ENCODE peak calls at places on chromosomes 5 and 9, in eight cellular contexts. I is Calu3, R is brain microvascular endothelial cell, X is fibroblast of villous mesenchyme, D is stomach, T is sigmoid colon, J is AG04450, C is heart left ventricle. V is an unnamed sample.

GRCh38 chr9:113623851-113624485 is 160.4 kb downstream of the RGS3 start:
- DNase-seq in I (no peak), R (no peak), X (no peak), D (no peak), T (no peak), J (no peak), C (no peak), V (no peak)

GRCh38 chr9:114437401-114437893 is 49.7 kb upstream of the AKNA start:
- DNase-seq in I (no peak), R (no peak), X (no peak), D (no peak), T (no peak), J (no peak), C (no peak), V (no peak)

GRCh38 chr9:76082062-76082461 is 191.6 kb downstream of the PCSK5 start:
- DNase-seq in I (no peak), R (no peak), X (no peak), D (no peak), T (no peak), J (no peak), C (no peak), V (no peak)

GRCh38 chr5:159504857-159505304 is 174.6 kb upstream of the IL12B start:
- DNase-seq in I (peak), R (peak), X (peak), D (no peak), T (peak), J (peak), C (peak), V (peak)

GRCh38 chr9:113737414-113738271 is 138.5 kb upstream of the ZNF618 start:
- DNase-seq in I (peak), R (peak), X (peak), D (peak), T (no peak), J (peak), C (no peak), V (peak)

GRCh38 chr9:90300901-90301688 is 341.5 kb downstream of the DIRAS2 start:
- DNase-seq in I (peak), R (peak), X (peak), D (peak), T (no peak), J (peak), C (peak), V (peak)

GRCh38 chr5:117794847-117795246 is 1193.5 kb downstream of the DTWD2 start:
- DNase-seq in I (no peak), R (no peak), X (no peak), D (no peak), T (no peak), J (no peak), C (no peak), V (no peak)

GRCh38 chr5:77003246-77003645 is 27.0 kb upstream of the AGGF1 start:
- DNase-seq in I (no peak), R (peak), X (no peak), D (no peak), T (no peak), J (no peak), C (no peak), V (no peak)

GRCh38 chr9:130973686-130974281 is 34.7 kb upstream of the FIBCD1 start:
- DNase-seq in I (no peak), R (no peak), X (no peak), D (no peak), T (no peak), J (no peak), C (no peak), V (no peak)

GRCh38 chr9:134653259-134654009 is 11.8 kb downstream of the COL5A1 start:
- DNase-seq in I (no peak), R (no peak), X (no peak), D (no peak), T (peak), J (no peak), C (peak), V (no peak)

GRCh38 chr5:120096413-120096812 is 367.7 kb upstream of the PRR16 start:
- DNase-seq in I (no peak), R (peak), X (peak), D (no peak), T (no peak), J (no peak), C (no peak), V (peak)

GRCh38 chr5:31165729-31166128 is 27.8 kb upstream of the CDH6 start:
- DNase-seq in I (no peak), R (peak), X (no peak), D (no peak), T (no peak), J (no peak), C (no peak), V (no peak)

GRCh38 chr9:98008764-98009163 is 25.6 kb downstream of the ANP32B start:
- DNase-seq in I (no peak), R (no peak), X (no peak), D (no peak), T (no peak), J (no peak), C (no peak), V (no peak)

GRCh38 chr9:120708526-120709224 is 5.6 kb downstream of the MEGF9 start:
- DNase-seq in I (no peak), R (no peak), X (peak), D (no peak), T (no peak), J (no peak), C (no peak), V (peak)

GRCh38 chr9:33289501-33289900 is 815 bp upstream of the NFX1 start:
- DNase-seq in I (no peak), R (no peak), X (no peak), D (no peak), T (no peak), J (no peak), C (no peak), V (no peak)

GRCh38 chr5:149735066-149735465 is 5.0 kb downstream of the PPARGC1B start:
- DNase-seq in I (peak), R (peak), X (no peak), D (no peak), T (no peak), J (no peak), C (peak), V (peak)

GRCh38 chr9:4955836-4956235 is 29.2 kb upstream of the JAK2 start:
- DNase-seq in I (no peak), R (peak), X (no peak), D (no peak), T (no peak), J (no peak), C (no peak), V (peak)

GRCh38 chr5:128121679-128122078 is 38.1 kb downstream of the SLC12A2 start:
- DNase-seq in I (peak), R (no peak), X (peak), D (peak), T (no peak), J (no peak), C (no peak), V (peak)

GRCh38 chr9:129439242-129439641 is 181.7 kb downstream of the C9orf50 start:
- DNase-seq in I (no peak), R (no peak), X (no peak), D (no peak), T (no peak), J (no peak), C (no peak), V (no peak)

GRCh38 chr9:89462817-89463216 is 35.1 kb downstream of the SEMA4D start:
- DNase-seq in I (no peak), R (no peak), X (no peak), D (no peak), T (no peak), J (no peak), C (no peak), V (no peak)

GRCh38 chr9:137837345-137838278 is 40.0 kb upstream of the CACNA1B start:
- DNase-seq in I (no peak), R (no peak), X (no peak), D (no peak), T (peak), J (no peak), C (no peak), V (no peak)

GRCh38 chr9:72980183-72980582 is 27.3 kb upstream of the ALDH1A1 start:
- DNase-seq in I (no peak), R (no peak), X (no peak), D (no peak), T (no peak), J (no peak), C (no peak), V (no peak)

GRCh38 chr9:94588681-94589080 is 4.9 kb downstream of the FBP2 start:
- DNase-seq in I (no peak), R (no peak), X (no peak), D (no peak), T (no peak), J (no peak), C (no peak), V (no peak)

GRCh38 chr9:116020146-116020545 is 133.4 kb upstream of the PAPPA start:
- DNase-seq in I (no peak), R (no peak), X (peak), D (no peak), T (no peak), J (no peak), C (no peak), V (no peak)

GRCh38 chr9:19703702-19704101 is 85.1 kb downstream of the SLC24A2 start:
- DNase-seq in I (no peak), R (no peak), X (no peak), D (no peak), T (no peak), J (no peak), C (no peak), V (no peak)

GRCh38 chr5:102638912-102639652 is 116.0 kb upstream of the PAM start:
- DNase-seq in I (no peak), R (no peak), X (no peak), D (no peak), T (no peak), J (no peak), C (peak), V (no peak)

GRCh38 chr9:1869843-1870242 is 145.3 kb upstream of the SMARCA2 start:
- DNase-seq in I (peak), R (no peak), X (peak), D (no peak), T (no peak), J (no peak), C (no peak), V (no peak)

GRCh38 chr5:142684508-142685031 is 1.3 kb downstream of the FGF1 start:
- DNase-seq in I (no peak), R (no peak), X (no peak), D (no peak), T (no peak), J (no peak), C (no peak), V (no peak)

GRCh38 chr5:77367733-77368132 is 124.4 kb downstream of the WDR41 start:
- DNase-seq in I (peak), R (peak), X (no peak), D (no peak), T (no peak), J (no peak), C (no peak), V (peak)

GRCh38 chr5:16385516-16386090 is 80.0 kb downstream of the ZNF622 start:
- DNase-seq in I (no peak), R (no peak), X (no peak), D (no peak), T (no peak), J (no peak), C (no peak), V (no peak)

GRCh38 chr9:76322810-76323209 is 71.4 kb downstream of the RFK start:
- DNase-seq in I (no peak), R (no peak), X (no peak), D (no peak), T (no peak), J (no peak), C (no peak), V (no peak)

GRCh38 chr9:28212979-28213378 is 639.7 kb upstream of the C9orf72 start:
- DNase-seq in I (no peak), R (peak), X (peak), D (no peak), T (no peak), J (peak), C (no peak), V (peak)

GRCh38 chr5:94891565-94892362 is 273.3 kb downstream of the SLF1 start:
- DNase-seq in I (no peak), R (no peak), X (no peak), D (no peak), T (no peak), J (no peak), C (no peak), V (no peak)

GRCh38 chr5:132659598-132660493 is 1.9 kb downstream of the IL13 start:
- DNase-seq in I (no peak), R (no peak), X (no peak), D (no peak), T (no peak), J (no peak), C (no peak), V (no peak)

GRCh38 chr9:125544988-125545651 is 161.9 kb downstream of the MAPKAP1 start:
- DNase-seq in I (no peak), R (peak), X (peak), D (peak), T (no peak), J (peak), C (no peak), V (no peak)

GRCh38 chr9:109134167-109134578 is 14.4 kb upstream of the TMEM245 start:
- DNase-seq in I (no peak), R (no peak), X (no peak), D (no peak), T (no peak), J (no peak), C (no peak), V (no peak)

GRCh38 chr5:10069781-10070313 is 179.8 kb downstream of the ATPSCKMT start:
- DNase-seq in I (no peak), R (no peak), X (no peak), D (no peak), T (no peak), J (no peak), C (no peak), V (no peak)

GRCh38 chr5:56152437-56152836 is 80.7 kb downstream of the ANKRD55 start:
- DNase-seq in I (no peak), R (no peak), X (no peak), D (no peak), T (no peak), J (no peak), C (no peak), V (no peak)

GRCh38 chr5:178463321-178464155 is 126.7 kb downstream of the COL23A1 start:
- DNase-seq in I (no peak), R (no peak), X (no peak), D (peak), T (no peak), J (no peak), C (no peak), V (no peak)

GRCh38 chr5:178461426-178461730 is 128.8 kb downstream of the COL23A1 start:
- DNase-seq in I (no peak), R (no peak), X (no peak), D (no peak), T (no peak), J (no peak), C (no peak), V (no peak)

GRCh38 chr5:178464431-178465048 is 125.7 kb downstream of the COL23A1 start:
- DNase-seq in I (no peak), R (no peak), X (no peak), D (peak), T (no peak), J (no peak), C (no peak), V (no peak)

GRCh38 chr5:178460598-178461425 is 129.4 kb downstream of the COL23A1 start:
- DNase-seq in I (peak), R (peak), X (peak), D (peak), T (no peak), J (no peak), C (peak), V (peak)

GRCh38 chr5:178462846-178463245 is 127.3 kb downstream of the COL23A1 start:
- DNase-seq in I (no peak), R (no peak), X (no peak), D (no peak), T (no peak), J (no peak), C (no peak), V (no peak)
- TF ChIP-seq CTCF in I (no peak), R (no peak), X (no peak), D (no peak), T (no peak), J (no peak), C (no peak), V (no peak)

GRCh38 chr9:3464033-3464638 is 61.7 kb downstream of the RFX3 start:
- DNase-seq in I (no peak), R (no peak), X (peak), D (no peak), T (no peak), J (no peak), C (no peak), V (no peak)

GRCh38 chr9:3473402-3473801 is 52.4 kb downstream of the RFX3 start:
- DNase-seq in I (no peak), R (no peak), X (no peak), D (no peak), T (no peak), J (no peak), C (no peak), V (no peak)

GRCh38 chr9:3468407-3469205 is 57.2 kb downstream of the RFX3 start:
- DNase-seq in I (no peak), R (no peak), X (no peak), D (no peak), T (no peak), J (no peak), C (no peak), V (no peak)

DNA sequence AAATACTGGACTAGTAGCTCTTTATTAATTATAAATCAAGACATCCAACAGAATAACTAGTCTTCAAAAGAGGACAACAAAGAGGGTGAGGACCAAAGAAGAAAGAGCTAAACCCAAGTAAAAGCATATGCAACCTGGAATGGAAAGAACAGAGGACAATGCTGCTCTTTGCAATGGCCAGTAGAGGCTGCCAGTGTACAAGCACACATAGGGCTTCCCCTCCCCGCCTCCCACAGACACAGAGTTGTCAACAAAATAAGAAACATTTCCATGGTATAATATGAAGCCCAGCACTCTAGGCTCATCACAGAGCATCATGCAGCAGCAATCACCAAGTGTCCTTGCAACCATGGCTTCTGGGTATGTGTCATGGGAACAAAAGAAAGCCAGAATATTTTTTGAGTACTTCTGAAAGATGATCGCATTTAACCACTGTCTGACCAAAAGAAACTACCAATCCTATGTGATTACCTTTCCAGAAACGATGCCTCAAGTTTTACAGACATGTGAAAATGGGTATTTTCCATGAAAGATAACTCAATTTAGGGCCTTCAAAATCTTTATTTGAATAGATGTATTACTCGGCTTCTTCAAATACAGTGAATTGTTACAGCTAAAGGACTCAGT is 58.1 kb downstream of the RFX3 start:
- DNase-seq in I (peak), R (peak), X (peak), D (peak), T (peak), J (peak), C (peak), V (no peak)
- TF ChIP-seq CTCF in I (peak), R (peak), X (peak), D (peak), T (peak), J (peak), C (peak), V (peak)

DNA sequence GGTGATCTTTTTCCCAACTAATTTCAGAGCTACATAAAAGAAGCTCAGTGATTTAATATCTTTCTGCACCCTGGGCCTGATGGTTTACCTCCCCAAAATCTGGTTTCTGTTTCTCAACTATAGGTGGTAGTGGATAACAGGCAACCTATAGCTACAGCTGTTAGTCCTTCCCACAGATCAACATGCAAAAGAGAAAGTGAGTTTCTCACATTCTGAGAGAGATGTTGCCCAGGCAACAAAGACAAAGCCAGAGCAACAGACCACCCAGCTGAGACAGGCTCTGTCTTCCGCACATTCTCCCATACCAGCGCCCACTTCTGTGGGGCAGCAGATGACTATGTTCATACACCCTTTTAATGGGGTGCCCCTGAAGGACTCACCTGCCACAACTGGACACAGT is 40.7 kb upstream of the PPP2R2B start:
- DNase-seq in I (no peak), R (no peak), X (no peak), D (no peak), T (no peak), J (no peak), C (no peak), V (no peak)
- TF ChIP-seq CTCF in I (no peak), R (no peak), X (no peak), D (no peak), T (no peak), J (no peak), C (no peak), V (no peak)

DNA sequence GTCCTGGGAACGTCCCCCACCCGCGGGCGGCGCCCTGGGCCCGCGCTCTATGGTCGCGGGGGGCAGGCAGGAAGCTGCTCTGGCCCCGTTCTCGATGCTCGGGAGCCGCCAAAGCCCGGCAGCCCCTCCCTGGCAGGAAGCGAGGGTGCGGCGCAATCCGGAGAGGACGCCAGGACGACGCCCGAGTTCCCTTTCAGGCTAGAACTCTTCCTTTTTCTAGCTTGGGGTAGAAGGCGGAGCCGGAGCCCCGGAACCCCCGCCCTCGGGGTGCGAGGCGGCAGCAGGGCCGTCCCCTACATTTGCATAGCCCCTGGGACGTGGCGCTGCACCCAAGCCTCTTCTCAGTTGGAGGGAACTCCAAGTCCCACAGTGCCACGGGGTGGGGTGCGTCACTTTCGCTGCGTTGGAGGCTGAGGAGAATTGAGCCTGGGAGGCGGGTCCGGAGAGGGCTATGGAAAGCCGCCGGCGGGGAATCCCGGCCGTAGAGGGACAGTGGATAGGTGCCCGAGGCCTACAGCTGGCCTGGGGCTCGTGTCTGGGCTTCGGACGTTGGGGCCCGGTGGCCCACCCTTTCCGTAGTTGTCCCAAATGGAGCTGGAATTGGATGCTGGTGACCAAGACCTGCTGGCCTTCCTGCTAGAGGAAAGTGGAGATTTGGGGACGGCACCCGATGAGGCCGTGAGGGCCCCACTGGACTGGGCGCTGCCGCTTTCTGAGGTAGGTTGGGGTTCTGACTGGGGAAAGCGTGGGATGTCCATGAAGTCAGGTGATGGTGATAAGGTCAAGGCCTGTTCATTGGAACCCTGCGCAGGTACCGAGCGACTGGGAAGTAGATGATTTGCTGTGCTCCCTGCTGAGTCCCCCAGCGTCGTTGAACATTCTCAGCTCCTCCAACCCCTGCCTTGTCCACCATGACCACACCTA is at the start of the genes CREB3 and TLN1:
- DNase-seq in I (peak), R (peak), X (peak), D (peak), T (peak), J (peak), C (peak), V (peak)
- TF ChIP-seq CTCF in I (no peak), R (no peak), X (no peak), D (no peak), T (no peak), J (no peak), C (no peak), V (peak)